ENCODE peak calls at places on chromosomes 13 and 19, in ten cellular contexts. P is activated CD8-positive, alpha-beta T cell treated with anti-CD3 and anti-CD28 coated beads for 36 hours; M is SK-N-SH treated with all-trans-retinoic acid at 6 μM for 48 hours; D is activated naive CD4-positive, alpha-beta T cell treated with anti-CD3 and anti-CD28 coated beads, Interleukin-2, amount 50 U/mL, for 72 hours; A is lower lobe of right lung; Y is Right ventricle myocardium inferior; E is mucosa of descending colon; W is CD4-positive, alpha-beta T cell; Z is T-helper 17 cell; X is omental fat pad. T is an unnamed sample.

GRCh38 chr19:1811942-1812425 is at the start of gene ATP8B3:
- ATAC-seq in P (peak), M (peak), D (peak), A (peak), Y (peak), E (no peak), W (peak), Z (peak), X (peak), T (peak)

GRCh38 chr19:19816679-19817078 is 4.9 kb downstream of the ZNF506 start:
- ATAC-seq in P (no peak), M (no peak), D (no peak), A (no peak), Y (peak), E (no peak), W (no peak), Z (no peak), X (no peak), T (no peak)

GRCh38 chr13:66844933-66845332 is 385.2 kb downstream of the PCDH9 start:
- ATAC-seq in P (no peak), M (no peak), D (no peak), A (no peak), Y (no peak), E (no peak), W (no peak), Z (no peak), X (no peak), T (no peak)

GRCh38 chr19:49700563-49700962 is 9.6 kb downstream of the CPT1C start:
- ATAC-seq in P (no peak), M (no peak), D (peak), A (peak), Y (no peak), E (no peak), W (no peak), Z (no peak), X (no peak), T (peak)

GRCh38 chr13:108155185-108156106 is 59.9 kb downstream of the LIG4 start:
- ATAC-seq in P (peak), M (peak), D (no peak), A (peak), Y (no peak), E (peak), W (peak), Z (peak), X (no peak), T (no peak)

GRCh38 chr19:46481947-46482346 is 10.6 kb upstream of the PNMA8A start:
- ATAC-seq in P (no peak), M (no peak), D (no peak), A (no peak), Y (peak), E (no peak), W (no peak), Z (no peak), X (no peak), T (no peak)

GRCh38 chr13:30113531-30113930 is 193.8 kb downstream of the KATNAL1 start:
- ATAC-seq in P (no peak), M (no peak), D (no peak), A (peak), Y (peak), E (no peak), W (no peak), Z (no peak), X (no peak), T (no peak)

GRCh38 chr19:46753420-46754155 is 7.3 kb upstream of the STRN4 start:
- ATAC-seq in P (peak), M (peak), D (peak), A (peak), Y (no peak), E (peak), W (peak), Z (peak), X (no peak), T (peak)

GRCh38 chr19:49165865-49166301 is 8.3 kb downstream of the TRPM4 start:
- ATAC-seq in P (no peak), M (no peak), D (no peak), A (peak), Y (peak), E (peak), W (no peak), Z (no peak), X (no peak), T (peak)

GRCh38 chr13:51747438-51748434 is 56.2 kb downstream of the DHRS12 start:
- ATAC-seq in P (no peak), M (no peak), D (no peak), A (no peak), Y (no peak), E (no peak), W (no peak), Z (no peak), X (no peak), T (no peak)